ENCODE peak calls at places on chromosomes 3 and 15, in four cellular contexts. One of them, this sample, is unnamed.

GRCh38 chr3:194537732-194538247 is 51.0 kb upstream of the ATP13A3 start:
- DNase-seq in neuronal stem cell: no peak
- DNase-seq in H1: no peak
- DNase-seq in trophoblast cell: peak
- DNase-seq in this sample: peak

GRCh38 chr3:117863146-117863545 is 1153.6 kb downstream of the TUSC7 start:
- DNase-seq in neuronal stem cell: no peak
- DNase-seq in H1: no peak
- DNase-seq in trophoblast cell: no peak
- DNase-seq in this sample: no peak

GRCh38 chr15:91184441-91184840 is 84.4 kb downstream of the SV2B start:
- DNase-seq in neuronal stem cell: no peak
- DNase-seq in H1: no peak
- DNase-seq in trophoblast cell: no peak
- DNase-seq in this sample: no peak

GRCh38 chr3:188133219-188133618 is 20.7 kb upstream of the LPP start:
- DNase-seq in neuronal stem cell: no peak
- DNase-seq in H1: no peak
- DNase-seq in trophoblast cell: no peak
- DNase-seq in this sample: peak

GRCh38 chr15:91186892-91187644 is 87.0 kb downstream of the SV2B start:
- DNase-seq in neuronal stem cell: peak
- DNase-seq in H1: no peak
- DNase-seq in trophoblast cell: peak
- DNase-seq in this sample: no peak

GRCh38 chr3:139940622-139941021 is 5.6 kb downstream of the CLSTN2 start:
- DNase-seq in neuronal stem cell: no peak
- DNase-seq in H1: no peak
- DNase-seq in trophoblast cell: no peak
- DNase-seq in this sample: no peak

GRCh38 chr3:14183015-14183577 is 4.5 kb downstream of the LSM3 start:
- DNase-seq in neuronal stem cell: no peak
- DNase-seq in H1: no peak
- DNase-seq in trophoblast cell: no peak
- DNase-seq in this sample: no peak

GRCh38 chr3:126484148-126484547 is 8.5 kb upstream of the ZXDC start:
- DNase-seq in neuronal stem cell: no peak
- DNase-seq in H1: no peak
- DNase-seq in trophoblast cell: no peak
- DNase-seq in this sample: no peak

GRCh38 chr3:184480831-184481230 is 80.8 kb upstream of the EPHB3 start:
- DNase-seq in neuronal stem cell: no peak
- DNase-seq in H1: no peak
- DNase-seq in trophoblast cell: no peak
- DNase-seq in this sample: no peak

GRCh38 chr15:84572231-84572630 is 28.6 kb upstream of the ZSCAN2 start:
- DNase-seq in neuronal stem cell: no peak
- DNase-seq in H1: no peak
- DNase-seq in trophoblast cell: peak
- DNase-seq in this sample: peak

GRCh38 chr15:64597469-64597806 is 137.1 kb downstream of the ZNF609 start:
- DNase-seq in neuronal stem cell: no peak
- DNase-seq in H1: no peak
- DNase-seq in trophoblast cell: no peak
- DNase-seq in this sample: no peak

GRCh38 chr3:55013145-55013544 is 85.3 kb upstream of the LRTM1 start:
- DNase-seq in neuronal stem cell: no peak
- DNase-seq in H1: no peak
- DNase-seq in trophoblast cell: peak
- DNase-seq in this sample: peak

GRCh38 chr3:55009372-55009771 is 81.5 kb upstream of the LRTM1 start:
- DNase-seq in neuronal stem cell: no peak
- DNase-seq in H1: no peak
- DNase-seq in trophoblast cell: no peak
- DNase-seq in this sample: no peak

GRCh38 chr3:55017876-55018275 is 90.0 kb upstream of the LRTM1 start:
- DNase-seq in neuronal stem cell: no peak
- DNase-seq in H1: no peak
- DNase-seq in trophoblast cell: no peak
- DNase-seq in this sample: no peak

GRCh38 chr3:55012091-55012490 is 84.2 kb upstream of the LRTM1 start:
- DNase-seq in neuronal stem cell: no peak
- DNase-seq in H1: no peak
- DNase-seq in trophoblast cell: no peak
- DNase-seq in this sample: no peak

DNA sequence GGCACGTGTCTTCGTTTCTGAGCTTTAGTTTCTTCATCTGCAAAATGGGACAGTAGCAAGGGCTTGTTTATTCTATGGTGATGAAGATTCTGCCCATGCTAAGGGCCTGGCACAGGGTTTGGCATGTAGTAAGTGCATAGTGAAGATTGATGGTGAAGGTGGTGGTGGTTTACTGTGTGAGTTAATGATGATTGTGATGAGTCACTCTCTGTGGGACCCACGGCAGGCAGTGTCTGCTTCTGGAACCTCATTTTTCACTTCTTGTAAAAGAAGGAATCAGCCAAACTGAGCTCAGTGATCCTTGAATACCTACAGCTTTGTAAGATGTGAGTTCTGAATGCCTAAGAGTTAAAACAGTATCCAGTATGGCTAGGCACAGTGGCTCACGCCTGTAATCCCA is 86.2 kb upstream of the LRTM1 start:
- DNase-seq in neuronal stem cell: no peak
- DNase-seq in H1: no peak
- DNase-seq in trophoblast cell: no peak
- DNase-seq in this sample: peak
- H2BK12ac ChIP-seq in neuronal stem cell: peak
- H2BK12ac ChIP-seq in H1: no peak
- H2BK12ac ChIP-seq in trophoblast cell: peak
- H2BK12ac ChIP-seq in this sample: no peak

GRCh38 chr3:119257654-119258410 is 17.2 kb upstream of the B4GALT4 start:
- DNase-seq in neuronal stem cell: no peak
- DNase-seq in H1: no peak
- DNase-seq in trophoblast cell: peak
- DNase-seq in this sample: peak

GRCh38 chr3:119255214-119255613 is 14.5 kb upstream of the B4GALT4 start:
- DNase-seq in neuronal stem cell: no peak
- DNase-seq in H1: no peak
- DNase-seq in trophoblast cell: no peak
- DNase-seq in this sample: no peak

GRCh38 chr3:119257111-119257510 is 16.4 kb upstream of the B4GALT4 start:
- DNase-seq in neuronal stem cell: no peak
- DNase-seq in H1: no peak
- DNase-seq in trophoblast cell: no peak
- DNase-seq in this sample: no peak

GRCh38 chr3:119259821-119260220 is 19.1 kb upstream of the B4GALT4 start:
- DNase-seq in neuronal stem cell: no peak
- DNase-seq in H1: no peak
- DNase-seq in trophoblast cell: peak
- DNase-seq in this sample: no peak

DNA sequence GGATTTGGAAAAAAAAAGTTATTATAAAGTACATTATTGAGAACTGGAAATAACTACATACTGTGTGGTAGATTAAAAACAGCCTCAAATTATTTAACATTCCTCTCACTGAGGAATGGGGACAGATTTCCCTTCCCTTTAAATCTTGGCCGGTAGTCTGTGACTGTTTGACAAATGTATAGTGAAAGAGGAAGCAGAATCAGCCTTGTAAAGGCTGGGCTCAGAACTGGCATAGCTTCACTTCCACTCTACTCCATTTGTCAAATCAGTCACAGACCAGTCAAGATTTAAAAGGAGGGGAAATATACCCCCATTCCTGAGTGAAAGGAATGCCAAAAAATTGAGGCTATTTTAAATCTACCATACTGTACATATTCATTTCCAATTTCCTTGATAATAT is 18.2 kb upstream of the B4GALT4 start:
- DNase-seq in neuronal stem cell: no peak
- DNase-seq in H1: no peak
- DNase-seq in trophoblast cell: peak
- DNase-seq in this sample: no peak
- H3K18ac ChIP-seq in neuronal stem cell: no peak
- H3K18ac ChIP-seq in H1: no peak
- H3K18ac ChIP-seq in trophoblast cell: no peak
- H3K18ac ChIP-seq in this sample: no peak

GRCh38 chr3:107239703-107240102 is 137.5 kb upstream of the CCDC54 start:
- DNase-seq in neuronal stem cell: no peak
- DNase-seq in H1: no peak
- DNase-seq in trophoblast cell: no peak
- DNase-seq in this sample: no peak
- H3K4me3 ChIP-seq in neuronal stem cell: no peak
- H3K4me3 ChIP-seq in H1: no peak
- H3K4me3 ChIP-seq in trophoblast cell: no peak
- H3K4me3 ChIP-seq in this sample: peak

GRCh38 chr3:56811545-56812202 is 9.9 kb upstream of the ARHGEF3 start:
- DNase-seq in neuronal stem cell: no peak
- DNase-seq in H1: no peak
- DNase-seq in trophoblast cell: no peak
- DNase-seq in this sample: no peak
- H2BK12ac ChIP-seq in neuronal stem cell: no peak
- H2BK12ac ChIP-seq in H1: no peak
- H2BK12ac ChIP-seq in trophoblast cell: peak
- H2BK12ac ChIP-seq in this sample: no peak

DNA sequence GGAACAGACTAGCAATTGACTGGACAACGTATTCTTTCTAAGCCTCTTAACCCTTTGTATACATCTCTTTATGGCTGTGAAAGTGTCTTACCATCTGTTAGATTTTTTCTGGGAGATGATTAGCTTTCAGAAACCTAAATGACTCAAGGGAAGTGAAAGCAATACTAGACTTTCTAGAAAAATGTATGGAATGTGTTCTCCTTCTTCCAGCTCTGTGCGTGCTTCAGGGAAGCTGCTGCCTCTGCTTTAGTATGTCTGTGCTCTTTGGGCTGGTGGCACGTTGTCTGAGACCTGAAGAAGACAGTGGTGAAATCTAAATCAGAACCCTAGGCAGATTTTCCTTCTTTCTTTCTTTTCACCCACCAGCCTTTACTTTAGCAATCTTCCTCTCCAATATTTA is 89.5 kb downstream of the ITPR1 start:
- DNase-seq in neuronal stem cell: no peak
- DNase-seq in H1: no peak
- DNase-seq in trophoblast cell: peak
- DNase-seq in this sample: peak
- H3K18ac ChIP-seq in neuronal stem cell: no peak
- H3K18ac ChIP-seq in H1: no peak
- H3K18ac ChIP-seq in trophoblast cell: no peak
- H3K18ac ChIP-seq in this sample: no peak